ENCODE peak calls at places on chromosome 15, in six cellular contexts. One of them, this sample, is unnamed.

GRCh38 chr15:91049378-91050127 is 27.2 kb upstream of the VPS33B start:
- DNase-seq in IMR-90: peak
- DNase-seq in RWPE1: peak
- DNase-seq in fibroblast of pulmonary artery: peak
- DNase-seq in body of pancreas: peak
- DNase-seq in mammary epithelial cell: peak
- DNase-seq in this sample: peak

GRCh38 chr15:101003706-101004105 is 84.5 kb downstream of the LRRK1 start:
- DNase-seq in mammary epithelial cell: no peak
- DNase-seq in RWPE1: no peak
- DNase-seq in body of pancreas: no peak
- DNase-seq in fibroblast of pulmonary artery: no peak
- DNase-seq in IMR-90: no peak
- DNase-seq in this sample: no peak

GRCh38 chr15:79884204-79884596 is 12.6 kb downstream of the MTHFS start:
- DNase-seq in mammary epithelial cell: no peak
- DNase-seq in fibroblast of pulmonary artery: no peak
- DNase-seq in IMR-90: no peak
- DNase-seq in body of pancreas: no peak
- DNase-seq in RWPE1: no peak
- DNase-seq in this sample: no peak

GRCh38 chr15:101773496-101774100 is 29.7 kb upstream of the OR4F6 start:
- DNase-seq in RWPE1: no peak
- DNase-seq in mammary epithelial cell: no peak
- DNase-seq in IMR-90: no peak
- DNase-seq in fibroblast of pulmonary artery: no peak
- DNase-seq in body of pancreas: peak
- DNase-seq in this sample: no peak

GRCh38 chr15:25249236-25250010 is 189.4 kb downstream of the UBE3A start:
- DNase-seq in fibroblast of pulmonary artery: no peak
- DNase-seq in body of pancreas: peak
- DNase-seq in RWPE1: no peak
- DNase-seq in IMR-90: no peak
- DNase-seq in mammary epithelial cell: no peak
- DNase-seq in this sample: no peak

GRCh38 chr15:93424131-93424530 is 335.1 kb upstream of the RGMA start:
- DNase-seq in mammary epithelial cell: no peak
- DNase-seq in RWPE1: no peak
- DNase-seq in fibroblast of pulmonary artery: no peak
- DNase-seq in body of pancreas: no peak
- DNase-seq in IMR-90: no peak
- DNase-seq in this sample: no peak

GRCh38 chr15:26179906-26180305 is 316.8 kb upstream of the ATP10A start:
- DNase-seq in IMR-90: no peak
- DNase-seq in fibroblast of pulmonary artery: no peak
- DNase-seq in body of pancreas: no peak
- DNase-seq in mammary epithelial cell: no peak
- DNase-seq in RWPE1: no peak
- DNase-seq in this sample: no peak

GRCh38 chr15:42726114-42726513 is 10.8 kb downstream of the CDAN1 start:
- DNase-seq in mammary epithelial cell: no peak
- DNase-seq in body of pancreas: no peak
- DNase-seq in RWPE1: no peak
- DNase-seq in IMR-90: no peak
- DNase-seq in fibroblast of pulmonary artery: no peak
- DNase-seq in this sample: no peak

GRCh38 chr15:92614301-92614700 is 41.3 kb downstream of the FAM174B start:
- DNase-seq in mammary epithelial cell: no peak
- DNase-seq in RWPE1: no peak
- DNase-seq in fibroblast of pulmonary artery: no peak
- DNase-seq in IMR-90: no peak
- DNase-seq in body of pancreas: peak
- DNase-seq in this sample: no peak

GRCh38 chr15:88621789-88622604 is 857 bp downstream of the AEN start:
- DNase-seq in body of pancreas: no peak
- DNase-seq in RWPE1: no peak
- DNase-seq in mammary epithelial cell: peak
- DNase-seq in fibroblast of pulmonary artery: peak
- DNase-seq in IMR-90: peak
- DNase-seq in this sample: no peak

GRCh38 chr15:88956906-88957305 is 43.7 kb upstream of the MFGE8 start:
- DNase-seq in IMR-90: no peak
- DNase-seq in fibroblast of pulmonary artery: no peak
- DNase-seq in RWPE1: no peak
- DNase-seq in body of pancreas: no peak
- DNase-seq in mammary epithelial cell: no peak
- DNase-seq in this sample: no peak

GRCh38 chr15:84981711-84982300 is at the start of gene PDE8A:
- DNase-seq in body of pancreas: peak
- DNase-seq in mammary epithelial cell: peak
- DNase-seq in IMR-90: peak
- DNase-seq in RWPE1: peak
- DNase-seq in fibroblast of pulmonary artery: peak
- DNase-seq in this sample: peak

GRCh38 chr15:26729030-26729429 is 43.8 kb downstream of the GABRB3 start:
- DNase-seq in fibroblast of pulmonary artery: no peak
- DNase-seq in RWPE1: no peak
- DNase-seq in body of pancreas: no peak
- DNase-seq in mammary epithelial cell: no peak
- DNase-seq in IMR-90: no peak
- DNase-seq in this sample: no peak

GRCh38 chr15:51970132-51970817 is 1.3 kb downstream of the LEO1 start:
- DNase-seq in mammary epithelial cell: no peak
- DNase-seq in IMR-90: no peak
- DNase-seq in body of pancreas: peak
- DNase-seq in RWPE1: no peak
- DNase-seq in fibroblast of pulmonary artery: no peak
- DNase-seq in this sample: no peak

DNA sequence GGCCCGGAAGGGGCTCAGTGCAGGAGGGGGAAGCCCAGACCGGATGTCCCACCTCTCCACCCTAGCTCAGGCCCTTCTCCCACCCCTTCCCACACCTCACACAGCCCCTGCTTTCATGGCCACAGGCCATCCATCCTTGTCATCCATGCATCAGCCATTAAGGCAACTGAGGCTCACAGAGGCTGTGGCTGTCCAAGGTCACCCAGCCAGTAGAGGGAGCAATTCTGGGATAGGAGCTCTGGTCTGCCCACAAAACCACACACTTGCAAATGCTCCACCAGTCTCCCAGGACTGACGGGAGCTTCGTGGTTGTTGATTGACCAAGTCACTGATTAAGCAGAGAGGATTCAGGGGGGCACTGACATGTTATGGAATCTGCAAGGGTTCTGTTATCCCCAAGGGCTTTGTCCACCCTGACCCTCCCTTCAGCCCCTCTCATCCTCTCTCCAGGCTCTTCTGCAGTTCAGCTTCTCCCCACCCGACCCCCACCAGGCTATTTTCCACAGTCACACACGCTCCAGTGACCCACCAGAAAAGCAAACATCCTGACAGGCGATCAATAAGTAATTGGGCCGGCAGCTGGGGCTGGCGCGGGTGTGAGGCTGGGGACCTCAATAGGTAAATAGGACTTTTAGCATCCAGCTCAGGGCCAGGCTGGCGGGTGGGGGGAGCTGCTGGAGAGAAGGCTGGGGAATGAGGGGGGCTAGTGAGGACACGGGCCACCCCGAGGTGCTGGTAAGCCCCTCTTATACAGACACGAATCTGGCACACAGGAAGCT is 15.0 kb downstream of the LINGO1 start:
- DNase-seq in RWPE1: no peak
- DNase-seq in fibroblast of pulmonary artery: peak
- DNase-seq in body of pancreas: peak
- DNase-seq in mammary epithelial cell: peak
- DNase-seq in IMR-90: no peak
- DNase-seq in this sample: no peak
- TF ChIP-seq CTCF in RWPE1: peak
- TF ChIP-seq CTCF in fibroblast of pulmonary artery: peak
- TF ChIP-seq CTCF in body of pancreas: peak
- TF ChIP-seq CTCF in mammary epithelial cell: peak
- TF ChIP-seq CTCF in IMR-90: peak
- TF ChIP-seq CTCF in this sample: peak

GRCh38 chr15:72592676-72593075 is 61.8 kb upstream of the GOLGA6B start:
- DNase-seq in mammary epithelial cell: no peak
- DNase-seq in fibroblast of pulmonary artery: no peak
- DNase-seq in RWPE1: no peak
- DNase-seq in body of pancreas: no peak
- DNase-seq in IMR-90: no peak
- DNase-seq in this sample: no peak
- TF ChIP-seq CTCF in mammary epithelial cell: no peak
- TF ChIP-seq CTCF in fibroblast of pulmonary artery: no peak
- TF ChIP-seq CTCF in RWPE1: no peak
- TF ChIP-seq CTCF in body of pancreas: no peak
- TF ChIP-seq CTCF in IMR-90: no peak
- TF ChIP-seq CTCF in this sample: no peak

DNA sequence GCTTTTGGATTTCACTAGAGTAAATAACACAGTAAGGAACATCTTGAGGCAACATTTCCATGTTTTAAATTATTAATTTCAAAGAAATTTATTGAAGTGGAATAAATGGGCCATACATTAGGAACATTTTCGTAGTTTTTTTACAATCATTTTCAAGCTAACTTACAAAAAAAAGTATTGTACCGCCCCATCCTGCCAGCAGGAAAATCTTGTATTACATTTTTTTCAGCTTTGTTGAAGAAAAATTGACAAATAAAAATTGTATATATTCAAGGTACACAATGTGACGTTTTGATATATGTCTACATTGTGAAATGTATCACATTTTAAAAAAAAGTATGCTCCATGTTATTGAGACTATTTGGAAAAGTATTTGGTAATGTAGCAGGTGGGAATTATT is 1001.9 kb upstream of the NR2F2 start:
- DNase-seq in IMR-90: no peak
- DNase-seq in RWPE1: no peak
- DNase-seq in body of pancreas: no peak
- DNase-seq in fibroblast of pulmonary artery: no peak
- DNase-seq in mammary epithelial cell: no peak
- DNase-seq in this sample: no peak
- TF ChIP-seq CTCF in IMR-90: no peak
- TF ChIP-seq CTCF in RWPE1: no peak
- TF ChIP-seq CTCF in body of pancreas: no peak
- TF ChIP-seq CTCF in fibroblast of pulmonary artery: no peak
- TF ChIP-seq CTCF in mammary epithelial cell: no peak
- TF ChIP-seq CTCF in this sample: no peak

GRCh38 chr15:45441036-45441435 is 62.7 kb upstream of the GATM start:
- DNase-seq in body of pancreas: no peak
- DNase-seq in IMR-90: no peak
- DNase-seq in RWPE1: no peak
- DNase-seq in fibroblast of pulmonary artery: no peak
- DNase-seq in mammary epithelial cell: no peak
- DNase-seq in this sample: no peak

GRCh38 chr15:45435124-45435903 is 57.0 kb upstream of the GATM start:
- DNase-seq in RWPE1: no peak
- DNase-seq in mammary epithelial cell: no peak
- DNase-seq in IMR-90: no peak
- DNase-seq in fibroblast of pulmonary artery: no peak
- DNase-seq in body of pancreas: no peak
- DNase-seq in this sample: no peak

GRCh38 chr15:45441686-45442085 is 63.3 kb upstream of the GATM start:
- DNase-seq in IMR-90: no peak
- DNase-seq in RWPE1: no peak
- DNase-seq in body of pancreas: peak
- DNase-seq in fibroblast of pulmonary artery: no peak
- DNase-seq in mammary epithelial cell: no peak
- DNase-seq in this sample: no peak

GRCh38 chr15:45442497-45443135 is 64.3 kb upstream of the GATM start:
- DNase-seq in fibroblast of pulmonary artery: peak
- DNase-seq in IMR-90: peak
- DNase-seq in body of pancreas: no peak
- DNase-seq in mammary epithelial cell: peak
- DNase-seq in RWPE1: no peak
- DNase-seq in this sample: no peak

GRCh38 chr15:45439521-45439931 is 61.2 kb upstream of the GATM start:
- DNase-seq in IMR-90: no peak
- DNase-seq in mammary epithelial cell: no peak
- DNase-seq in RWPE1: no peak
- DNase-seq in fibroblast of pulmonary artery: no peak
- DNase-seq in body of pancreas: no peak
- DNase-seq in this sample: no peak
- TF ChIP-seq CTCF in IMR-90: no peak
- TF ChIP-seq CTCF in mammary epithelial cell: no peak
- TF ChIP-seq CTCF in RWPE1: no peak
- TF ChIP-seq CTCF in fibroblast of pulmonary artery: no peak
- TF ChIP-seq CTCF in body of pancreas: no peak
- TF ChIP-seq CTCF in this sample: no peak

DNA sequence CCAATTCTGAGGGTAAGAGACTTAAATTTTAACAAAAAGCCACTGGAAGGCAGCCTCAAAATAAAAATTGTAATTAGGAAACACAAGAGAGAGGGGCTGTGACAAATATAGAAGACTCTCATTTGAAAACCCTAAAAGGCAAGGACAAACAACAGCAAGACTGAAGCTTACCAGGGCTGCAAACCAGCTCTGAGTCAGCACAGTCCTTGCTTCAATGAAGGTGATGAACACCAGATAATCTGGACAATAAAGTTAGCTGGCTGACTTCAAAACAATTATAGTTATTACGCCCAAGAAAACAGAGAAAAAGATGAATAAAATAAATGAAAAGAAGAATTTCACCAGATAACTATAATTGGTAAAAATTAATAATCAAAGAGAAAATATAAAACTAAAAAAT is 149.3 kb upstream of the NSMCE3 start:
- DNase-seq in IMR-90: no peak
- DNase-seq in fibroblast of pulmonary artery: no peak
- DNase-seq in body of pancreas: no peak
- DNase-seq in mammary epithelial cell: no peak
- DNase-seq in RWPE1: no peak
- DNase-seq in this sample: no peak
- TF ChIP-seq CTCF in IMR-90: no peak
- TF ChIP-seq CTCF in fibroblast of pulmonary artery: no peak
- TF ChIP-seq CTCF in body of pancreas: no peak
- TF ChIP-seq CTCF in mammary epithelial cell: no peak
- TF ChIP-seq CTCF in RWPE1: no peak
- TF ChIP-seq CTCF in this sample: no peak

DNA sequence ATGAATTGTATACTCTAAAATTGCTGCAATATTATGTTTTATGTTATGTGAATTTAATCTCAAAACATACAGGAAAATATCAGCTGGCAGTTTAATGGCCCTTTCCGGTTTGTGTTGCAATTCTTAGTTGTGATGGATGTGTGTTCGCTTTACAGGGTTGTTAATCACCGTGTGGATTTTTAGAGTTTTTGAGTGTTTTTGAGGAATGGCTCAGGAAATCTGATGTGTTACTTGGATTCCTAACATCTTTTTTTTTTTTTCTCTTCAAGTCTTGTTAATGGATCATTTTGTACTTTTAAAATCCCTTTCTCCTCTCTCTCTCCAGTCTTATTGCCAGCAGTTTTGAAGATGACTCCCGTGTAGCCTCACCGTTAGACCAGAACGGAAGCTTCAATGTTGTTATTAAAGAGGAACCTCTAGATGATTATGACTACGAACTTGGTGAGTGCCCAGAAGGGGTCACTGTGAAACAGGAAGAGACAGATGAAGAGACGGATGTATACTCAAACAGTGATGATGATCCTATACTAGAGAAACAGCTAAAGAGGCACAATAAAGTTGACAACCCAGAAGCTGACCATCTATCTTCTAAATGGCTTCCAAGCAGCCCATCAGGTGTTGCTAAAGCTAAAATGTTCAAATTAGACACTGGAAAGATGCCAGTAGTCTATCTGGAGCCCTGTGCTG is 35.7 kb downstream of the MGA start:
- DNase-seq in fibroblast of pulmonary artery: peak
- DNase-seq in IMR-90: peak
- DNase-seq in RWPE1: peak
- DNase-seq in mammary epithelial cell: peak
- DNase-seq in body of pancreas: no peak
- DNase-seq in this sample: peak
- TF ChIP-seq CTCF in fibroblast of pulmonary artery: peak
- TF ChIP-seq CTCF in IMR-90: peak
- TF ChIP-seq CTCF in RWPE1: no peak
- TF ChIP-seq CTCF in mammary epithelial cell: peak
- TF ChIP-seq CTCF in body of pancreas: no peak
- TF ChIP-seq CTCF in this sample: peak

GRCh38 chr15:49675051-49675450 is 54.2 kb downstream of the DTWD1 start:
- DNase-seq in fibroblast of pulmonary artery: peak
- DNase-seq in IMR-90: peak
- DNase-seq in mammary epithelial cell: peak
- DNase-seq in body of pancreas: no peak
- DNase-seq in RWPE1: peak
- DNase-seq in this sample: no peak
- TF ChIP-seq CTCF in fibroblast of pulmonary artery: peak
- TF ChIP-seq CTCF in IMR-90: peak
- TF ChIP-seq CTCF in mammary epithelial cell: peak
- TF ChIP-seq CTCF in body of pancreas: no peak
- TF ChIP-seq CTCF in RWPE1: no peak
- TF ChIP-seq CTCF in this sample: no peak